ENCODE peak calls at places on chromosomes 4 and X, in four cellular contexts. D is NT2/D1, W is iris pigment epithelial cell, E is germinal center. R is an unnamed sample.

GRCh38 chrX:10722804-10723364 is 102.5 kb upstream of the MID1 start:
- DNase-seq in E (peak), W (peak), D (peak), R (no peak)

GRCh38 chr4:71009796-71010588 is 16.5 kb downstream of the DCK start:
- DNase-seq in E (peak), W (peak), D (no peak), R (no peak)

GRCh38 chr4:17597517-17597916 is 16.9 kb upstream of the MED28 start:
- DNase-seq in D (no peak), E (no peak), W (peak), R (no peak)

GRCh38 chr4:139817657-139818452 is 152.2 kb downstream of the MGST2 start:
- DNase-seq in D (no peak), E (no peak), W (no peak), R (no peak)

GRCh38 chr4:146342600-146343192 is 128.4 kb downstream of the REELD1 start:
- DNase-seq in E (peak), D (no peak), W (peak), R (no peak)

GRCh38 chr4:126106658-126107057 is 791.9 kb downstream of the FAT4 start:
- DNase-seq in W (peak), D (peak), E (no peak), R (no peak)

GRCh38 chr4:75494563-75494962 is 19.6 kb downstream of the RCHY1 start:
- DNase-seq in D (no peak), W (peak), E (no peak), R (no peak)

GRCh38 chr4:106062452-106062875 is 167.2 kb downstream of the NPNT start:
- DNase-seq in E (no peak), W (peak), D (no peak), R (no peak)

GRCh38 chr4:23728393-23728792 is 161.5 kb downstream of the PPARGC1A start:
- DNase-seq in D (peak), W (peak), E (no peak), R (no peak)

GRCh38 chr4:182083681-182084410 is 159.4 kb upstream of the TENM3 start:
- DNase-seq in W (no peak), D (no peak), E (no peak), R (no peak)

GRCh38 chr4:8821151-8821950 is 50.3 kb downstream of the HMX1 start:
- DNase-seq in E (no peak), D (no peak), W (no peak), R (no peak)